ENCODE peak calls at places on chromosome 22, in four cellular contexts. A is IMR-90, C is GM12878, B is SK-N-SH. V is an unnamed sample.
A peak's percentile ranks its signal among the peaks of the same experiment; 100 is the strongest.

GRCh38 chr22:25878933-25879332 is 136.9 kb downstream of the MYO18B start:
- DNase-seq in C (no peak), B (no peak), A (no peak), V (no peak)

GRCh38 chr22:22720724-22721261 is 76.4 kb downstream of the GGTLC2 start:
- DNase-seq in A (no peak), B (no peak), C (peak; percentile 62), V (no peak)

GRCh38 chr22:28442951-28443876 is 236.4 kb downstream of the TTC28 start:
- DNase-seq in A (peak; percentile 76), C (no peak), B (peak; percentile 66), V (no peak)

GRCh38 chr22:22670076-22670795 is 25.8 kb downstream of the GGTLC2 start:
- DNase-seq in B (no peak), C (no peak), A (no peak), V (no peak)

GRCh38 chr22:20567371-20567847 is 60.0 kb downstream of the MED15 start:
- DNase-seq in B (no peak), A (peak; percentile 66), C (no peak), V (peak; percentile 40)

GRCh38 chr22:25843660-25844275 is 101.8 kb downstream of the MYO18B start:
- DNase-seq in C (no peak), A (no peak), B (no peak), V (no peak)

GRCh38 chr22:31102441-31103081 is 4.8 kb downstream of the SELENOM start:
- DNase-seq in C (no peak), B (no peak), A (peak; percentile 98), V (no peak)

GRCh38 chr22:38455530-38456271 is 702 bp upstream of the KCNJ4 start:
- DNase-seq in A (peak; percentile 26), B (peak; percentile 86), C (no peak), V (no peak)

GRCh38 chr22:19871023-19871844 is 16.6 kb upstream of the GNB1L start:
- DNase-seq in A (no peak), C (no peak), B (no peak), V (no peak)

GRCh38 chr22:37428649-37429586 is 1.6 kb upstream of the ELFN2 start:
- DNase-seq in C (no peak), B (peak; percentile 88), A (peak; percentile 43), V (peak; percentile 64)

GRCh38 chr22:45645526-45646414 is 25.9 kb upstream of the ATXN10 start:
- DNase-seq in C (no peak), A (peak; percentile 35), B (peak; percentile 94), V (peak; percentile 77)

GRCh38 chr22:29205598-29206371 is at the start of gene EMID1:
- DNase-seq in C (no peak), B (peak; percentile 90), A (peak; percentile 9), V (no peak)

GRCh38 chr22:19802001-19802880 is 41.7 kb downstream of the TBX1 start:
- DNase-seq in C (no peak), A (no peak), B (peak; percentile 39), V (no peak)

GRCh38 chr22:46241397-46242007 is 8.6 kb downstream of the CDPF1 start:
- DNase-seq in A (no peak), C (no peak), B (peak; percentile 85), V (no peak)

GRCh38 chr22:29443861-29444431 is 5.6 kb downstream of the RFPL1 start:
- DNase-seq in B (no peak), C (no peak), A (no peak), V (no peak)

GRCh38 chr22:45731798-45732495 is 60.3 kb downstream of the ATXN10 start:
- DNase-seq in B (no peak), C (no peak), A (peak; percentile 47), V (peak; percentile 28)

GRCh38 chr22:36863979-36864378 is 3.2 kb downstream of the NCF4 start:
- DNase-seq in C (no peak), B (no peak), A (no peak), V (no peak)

GRCh38 chr22:18078329-18079041 is 695 bp downstream of the PEX26 start:
- DNase-seq in B (peak; percentile 63), A (peak; percentile 19), C (no peak), V (peak; percentile 25)

GRCh38 chr22:20781272-20781990 is 7.5 kb downstream of the SERPIND1 start:
- DNase-seq in A (peak; percentile 21), B (no peak), C (no peak), V (no peak)

GRCh38 chr22:39106326-39106725 is 9.3 kb downstream of the APOBEC3H start:
- DNase-seq in A (no peak), B (no peak), C (no peak), V (no peak)

GRCh38 chr22:49925525-49926128 is 7.2 kb downstream of the CRELD2 start:
- DNase-seq in C (peak; percentile 71), B (no peak), A (no peak), V (no peak)

GRCh38 chr22:49617866-49618688 is 209.6 kb downstream of the BRD1 start:
- DNase-seq in A (no peak), C (no peak), B (no peak), V (no peak)

GRCh38 chr22:42747701-42748513 is 27.2 kb upstream of the A4GALT start:
- DNase-seq in B (no peak), A (peak; percentile 76), C (no peak), V (no peak)

GRCh38 chr22:42050641-42051040 is 20.0 kb downstream of the NAGA start:
- DNase-seq in C (no peak), A (no peak), B (no peak), V (no peak)

GRCh38 chr22:50146440-50147228 is 23.9 kb upstream of the PANX2 start:
- DNase-seq in B (peak; percentile 81), C (no peak), A (peak; percentile 71), V (peak; percentile 52)

GRCh38 chr22:29112102-29112501 is 39.3 kb downstream of the KREMEN1 start:
- DNase-seq in B (no peak), C (no peak), A (no peak), V (no peak)

GRCh38 chr22:17119481-17120202 is 1.5 kb downstream of the TMEM121B start:
- DNase-seq in C (no peak), B (peak; percentile 50), A (no peak), V (no peak)

GRCh38 chr22:17269224-17269606 is 50.0 kb upstream of the ADA2 start:
- DNase-seq in A (no peak), C (no peak), B (no peak), V (no peak)

GRCh38 chr22:29078036-29078868 is 5.4 kb downstream of the KREMEN1 start:
- DNase-seq in B (no peak), A (no peak), C (no peak), V (no peak)

GRCh38 chr22:38850941-38851849 is 7.4 kb upstream of the NPTXR start:
- DNase-seq in C (no peak), B (no peak), A (peak; percentile 72), V (peak; percentile 36)

GRCh38 chr22:32469799-32470212 is 4.8 kb upstream of the FBXO7 start:
- DNase-seq in B (peak; percentile 74), C (no peak), A (peak; percentile 84), V (peak; percentile 20)

GRCh38 chr22:33474587-33474986 is 416.4 kb upstream of the SYN3 start:
- DNase-seq in C (no peak), B (no peak), A (no peak), V (no peak)

GRCh38 chr22:40808018-40808841 is 10.9 kb downstream of the SLC25A17 start:
- DNase-seq in A (peak; percentile 16), C (no peak), B (no peak), V (no peak)
- TF ChIP-seq USF2 in A (no peak), C (no peak), B (no peak), V (no peak)

GRCh38 chr22:24435323-24435645 is 7.9 kb downstream of the ADORA2A start:
- DNase-seq in A (no peak), C (no peak), B (no peak), V (no peak)
- H3K4me1 ChIP-seq in A (peaks cover 12% of the 10 kb centered on the region), C (peaks cover 72% of the 10 kb centered on the region), B (peaks cover 92% of the 10 kb centered on the region), V (no peaks in the 10 kb centered on the region)

GRCh38 chr22:26887916-26888315 is 230.5 kb downstream of the MIAT start:
- DNase-seq in B (no peak), A (no peak), C (no peak), V (no peak)

GRCh38 chr22:26889794-26890193 is 232.4 kb downstream of the MIAT start:
- DNase-seq in A (no peak), C (no peak), B (no peak), V (no peak)

GRCh38 chr22:26885441-26886261 is 228.3 kb downstream of the MIAT start:
- DNase-seq in A (no peak), C (no peak), B (no peak), V (no peak)

GRCh38 chr22:26888887-26889286 is 231.5 kb downstream of the MIAT start:
- DNase-seq in B (no peak), C (no peak), A (peak; percentile 5), V (no peak)

GRCh38 chr22:26887456-26887855 is 230.1 kb downstream of the MIAT start:
- DNase-seq in A (peak; percentile 74), C (no peak), B (no peak), V (no peak)
- TF ChIP-seq USF2 in A (no peak), C (no peak), B (no peak), V (no peak)

DNA sequence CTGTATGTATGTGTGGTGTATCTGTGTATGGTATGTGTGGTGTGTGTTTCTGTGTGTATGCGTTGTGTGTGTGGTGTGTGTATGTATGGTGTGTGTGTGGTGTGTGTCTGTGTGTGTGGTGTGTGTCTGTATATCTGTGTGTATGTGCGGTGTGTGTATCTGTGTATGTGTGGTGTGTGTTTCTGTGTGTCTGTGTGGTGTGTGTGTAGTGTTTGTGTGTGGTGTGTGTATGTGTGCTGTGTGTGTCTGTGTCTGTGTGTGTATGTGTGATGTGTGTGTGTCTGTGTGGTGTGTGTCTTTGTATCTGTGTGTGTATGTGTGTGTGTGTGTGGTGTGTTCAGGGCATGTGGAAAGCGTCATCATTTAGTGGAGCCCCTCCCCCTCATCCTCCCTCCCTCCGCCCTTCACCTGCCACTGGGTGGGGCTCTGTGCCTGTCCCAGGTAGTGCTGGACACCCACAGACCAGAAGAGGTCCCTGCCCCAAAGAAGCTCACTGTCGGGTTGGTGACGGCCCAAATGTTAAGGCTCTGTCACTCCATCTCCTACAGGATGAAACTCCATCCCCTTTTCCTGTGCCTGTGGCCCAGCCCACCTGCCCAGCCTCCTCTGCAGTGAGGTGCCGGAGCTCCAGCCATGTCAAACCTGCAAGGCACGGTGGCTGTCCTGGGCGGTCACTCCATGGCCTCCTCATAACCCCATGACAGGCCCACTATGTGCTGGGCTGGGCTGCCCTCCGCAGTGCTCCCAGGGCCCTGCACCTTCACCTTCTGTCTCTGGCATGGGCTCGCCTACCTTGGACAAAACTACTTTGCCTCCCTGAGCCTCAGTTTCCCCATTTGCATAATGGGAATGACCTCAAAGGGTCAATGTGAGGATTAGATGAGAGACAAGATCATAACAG is 23.4 kb upstream of the SHISAL1 start:
- DNase-seq in C (no peak), B (no peak), A (no peak), V (no peak)
- H3K4me1 ChIP-seq in C (no peaks in the 10 kb centered on the region), B (peaks cover 8% of the 10 kb centered on the region), A (peaks cover 15% of the 10 kb centered on the region), V (peaks cover 22% of the 10 kb centered on the region)

DNA sequence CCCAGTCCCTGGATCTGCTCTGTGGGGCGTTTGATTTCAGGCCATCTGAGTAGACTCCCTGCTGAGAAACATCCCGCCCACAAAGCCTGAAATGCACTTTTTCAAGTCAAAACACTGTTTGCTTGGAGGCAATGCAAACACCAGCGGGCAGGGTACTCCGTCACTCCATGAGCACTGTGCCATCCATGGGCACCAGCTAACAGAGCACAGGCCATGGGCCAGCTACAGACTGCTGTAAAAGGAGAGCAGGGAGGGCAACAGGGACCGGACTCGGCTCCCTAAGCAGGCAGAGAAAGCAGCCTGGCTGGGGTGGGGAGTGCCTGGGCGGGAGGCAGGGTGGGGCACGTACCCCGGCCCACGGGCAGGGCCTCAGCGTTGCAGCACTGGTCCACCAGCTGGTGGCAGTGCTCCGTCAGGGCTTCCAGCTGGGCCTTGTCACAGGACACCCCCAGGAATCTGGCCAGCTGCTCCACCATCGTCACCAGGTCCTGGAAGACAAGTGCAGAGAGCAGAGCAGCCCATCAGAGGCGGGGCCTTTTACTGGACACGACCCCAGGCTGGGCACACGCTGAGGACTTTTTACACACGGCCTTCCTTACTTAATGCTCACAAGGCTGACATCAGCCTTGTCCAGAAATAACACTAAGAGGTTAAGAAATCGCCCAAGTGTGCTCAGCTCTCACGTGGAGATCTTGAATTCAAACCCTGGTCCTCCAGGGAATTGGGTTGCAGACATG is 16.8 kb upstream of the EFCAB6 start:
- DNase-seq in B (peak; percentile 61), C (no peak), A (peak; percentile 81), V (no peak)
- TF ChIP-seq USF2 in B (no peak), C (no peak), A (no peak), V (no peak)